ENCODE peak calls at places on chromosome 13, in five cellular contexts. V is HEK293T, P is HepG2, K is GM12878, I is K562. Y is an unnamed sample.

GRCh38 chr13:19882231-19882630 is 18.8 kb upstream of the ZMYM5 start:
- DNase-seq in I (no peak), K (no peak), V (no peak), P (no peak), Y (no peak)

GRCh38 chr13:60797112-60797511 is 400.1 kb downstream of the TDRD3 start:
- DNase-seq in I (no peak), P (no peak), V (no peak), K (no peak), Y (no peak)

GRCh38 chr13:113936566-113936965 is 37.3 kb downstream of the C13orf46 start:
- DNase-seq in P (no peak), K (no peak), I (no peak), V (no peak), Y (no peak)

GRCh38 chr13:30355405-30355741 is 48.0 kb upstream of the KATNAL1 start:
- DNase-seq in V (no peak), K (no peak), P (peak; percentile 49), I (peak; percentile 54), Y (peak; percentile 51)

GRCh38 chr13:98441056-98441676 is 135.7 kb downstream of the STK24 start:
- DNase-seq in I (no peak), P (no peak), V (no peak), K (no peak), Y (no peak)

GRCh38 chr13:48892311-48892710 is 83.4 kb upstream of the FNDC3A start:
- DNase-seq in V (no peak), I (no peak), P (peak; percentile 14), K (no peak), Y (no peak)

GRCh38 chr13:64164435-64164834 is 2748.8 kb upstream of the PCDH20 start:
- DNase-seq in P (no peak), V (no peak), K (no peak), I (no peak), Y (no peak)

GRCh38 chr13:77207943-77208342 is 119.0 kb downstream of the MYCBP2 start:
- DNase-seq in V (no peak), I (no peak), K (no peak), P (no peak), Y (no peak)

GRCh38 chr13:114319441-114319871 is 5.2 kb downstream of the CHAMP1 start:
- DNase-seq in K (no peak), P (no peak), V (no peak), I (no peak), Y (no peak)

GRCh38 chr13:105773887-105774538 is 761.4 kb downstream of the EFNB2 start:
- DNase-seq in P (peak; percentile 1), V (no peak), I (no peak), K (no peak), Y (no peak)

GRCh38 chr13:35460061-35460460 is 16.4 kb downstream of the MAB21L1 start:
- DNase-seq in K (no peak), I (no peak), V (no peak), P (no peak), Y (no peak)

GRCh38 chr13:74132768-74133656 is 1.2 kb downstream of the KLF12 start:
- DNase-seq in I (no peak), P (no peak), K (no peak), V (peak; percentile 51), Y (peak; percentile 48)

GRCh38 chr13:113648218-113648615 is 9.8 kb downstream of the ATP4B start:
- DNase-seq in K (no peak), V (no peak), I (no peak), P (no peak), Y (no peak)

GRCh38 chr13:40285634-40286033 is 380.8 kb downstream of the FOXO1 start:
- DNase-seq in P (no peak), V (no peak), I (no peak), K (no peak), Y (no peak)

GRCh38 chr13:39976481-39976880 is 321.0 kb downstream of the COG6 start:
- DNase-seq in P (no peak), I (no peak), K (no peak), V (no peak), Y (no peak)

GRCh38 chr13:37068962-37069361 is 9.5 kb upstream of the SUPT20H start:
- DNase-seq in P (no peak), I (peak; percentile 4), V (no peak), K (no peak), Y (peak; percentile 21)

GRCh38 chr13:32142956-32143375 is 111.4 kb downstream of the FRY start:
- DNase-seq in I (no peak), V (no peak), K (no peak), P (peak; percentile 98), Y (peak; percentile 18)

GRCh38 chr13:20973886-20974285 is 71.3 kb upstream of the XPO4 start:
- DNase-seq in I (no peak), P (no peak), K (no peak), V (no peak), Y (no peak)

GRCh38 chr13:36706755-36707154 is 32.9 kb downstream of the SERTM1 start:
- DNase-seq in V (no peak), P (no peak), K (no peak), I (no peak), Y (no peak)

GRCh38 chr13:39095500-39095899 is 57.2 kb downstream of the NHLRC3 start:
- DNase-seq in P (no peak), K (no peak), I (no peak), V (no peak), Y (no peak)

GRCh38 chr13:25796474-25796873 is 255.3 kb downstream of the SHISA2 start:
- DNase-seq in V (no peak), I (no peak), P (no peak), K (no peak), Y (no peak)

GRCh38 chr13:64591981-64592380 is 2638.2 kb downstream of the PCDH9 start:
- DNase-seq in P (no peak), K (no peak), V (no peak), I (no peak), Y (no peak)

GRCh38 chr13:101985321-101985720 is 416.5 kb downstream of the FGF14 start:
- DNase-seq in K (no peak), V (no peak), I (no peak), P (no peak), Y (no peak)

GRCh38 chr13:112219753-112220152 is 152.8 kb downstream of the SOX1 start:
- DNase-seq in P (no peak), K (no peak), I (no peak), V (no peak), Y (no peak)

GRCh38 chr13:73776137-73776785 is 357.9 kb downstream of the KLF12 start:
- DNase-seq in P (no peak), V (no peak), K (no peak), I (no peak), Y (no peak)

GRCh38 chr13:78609464-78610205 is 6.3 kb upstream of the POU4F1 start:
- DNase-seq in K (no peak), P (no peak), V (peak; percentile 74), I (no peak), Y (peak; percentile 54)

GRCh38 chr13:84479656-84480055 is 597.4 kb upstream of the SLITRK1 start:
- DNase-seq in K (no peak), V (no peak), P (no peak), I (no peak), Y (no peak)

GRCh38 chr13:50129923-50130685 is 114.9 kb downstream of the KCNRG start:
- DNase-seq in P (no peak), V (peak; percentile 27), K (no peak), I (no peak), Y (peak; percentile 77)

GRCh38 chr13:99151516-99151915 is 49.1 kb upstream of the UBAC2 start:
- DNase-seq in V (no peak), I (peak; percentile 82), P (no peak), K (no peak), Y (no peak)

GRCh38 chr13:83215627-83216026 is 666.6 kb downstream of the SLITRK1 start:
- DNase-seq in P (no peak), K (no peak), V (no peak), I (no peak), Y (no peak)

GRCh38 chr13:67509039-67509438 is 278.9 kb upstream of the PCDH9 start:
- DNase-seq in V (no peak), I (no peak), P (no peak), K (no peak), Y (no peak)

GRCh38 chr13:98110749-98111148 is 32.1 kb upstream of the FARP1 start:
- DNase-seq in V (no peak), K (no peak), P (no peak), I (no peak), Y (no peak)

GRCh38 chr13:26919311-26919710 is 158.7 kb upstream of the GPR12 start:
- DNase-seq in P (no peak), V (no peak), K (no peak), I (no peak), Y (no peak)
- TF ChIP-seq FOXM1 in P (no peak), V (no peak), K (no peak), I (no peak), Y (no peak)

GRCh38 chr13:100809856-100810255 is 135.3 kb upstream of the TMTC4 start:
- DNase-seq in V (no peak), K (no peak), I (no peak), P (no peak), Y (no peak)
- TF ChIP-seq FOXM1 in V (no peak), K (no peak), I (no peak), P (no peak), Y (no peak)

DNA sequence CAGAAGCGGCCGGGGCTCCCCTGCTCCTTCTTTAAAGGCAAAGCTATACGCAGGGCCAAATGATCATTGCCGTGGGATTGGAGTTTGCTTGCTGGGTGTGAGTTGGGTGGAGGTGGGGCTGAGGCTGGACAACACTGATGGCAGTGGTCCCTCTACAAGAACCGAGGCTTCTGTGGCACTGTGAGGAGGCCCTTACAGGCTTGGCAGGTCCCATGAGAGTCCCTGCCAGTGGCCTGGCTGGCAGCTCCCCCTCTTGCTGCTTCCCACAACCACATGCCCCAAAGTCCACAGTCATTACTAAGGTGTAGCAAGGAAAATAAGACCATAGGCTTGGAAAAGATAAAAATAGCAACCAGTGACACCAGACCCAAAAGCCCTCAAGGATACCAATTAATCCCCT is 98.4 kb downstream of the ANKRD10 start:
- DNase-seq in I (no peak), K (no peak), V (no peak), P (no peak), Y (no peak)
- TF ChIP-seq FOXM1 in I (no peak), K (no peak), V (no peak), P (no peak), Y (no peak)

DNA sequence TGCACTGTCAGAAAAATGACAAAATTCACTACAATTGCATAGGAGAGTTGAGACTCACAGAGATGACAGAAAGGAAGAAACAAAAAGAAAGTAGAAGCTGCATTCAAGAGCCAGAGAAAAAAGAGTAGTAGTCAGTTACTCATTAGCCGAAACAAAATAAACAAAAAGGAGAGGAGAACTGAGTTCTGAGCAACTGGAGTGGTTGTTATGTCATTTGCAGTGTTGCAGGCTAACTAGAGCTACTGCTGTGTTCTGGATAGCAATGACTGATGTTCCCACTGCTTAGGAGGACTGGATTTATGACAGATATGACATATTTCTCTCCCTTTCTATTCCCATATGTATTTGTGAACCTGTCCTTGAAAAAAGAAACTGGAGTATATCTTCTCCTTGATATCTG is 482.6 kb downstream of the RFC3 start:
- DNase-seq in I (no peak), V (no peak), K (no peak), P (peak; percentile 3), Y (no peak)
- TF ChIP-seq FOXM1 in I (no peak), V (no peak), K (no peak), P (no peak), Y (no peak)

GRCh38 chr13:89827552-89827951 is 1519.9 kb upstream of the MIR17HG start:
- DNase-seq in V (no peak), I (no peak), K (no peak), P (no peak), Y (no peak)

GRCh38 chr13:89832827-89833226 is 1514.7 kb upstream of the MIR17HG start:
- DNase-seq in K (no peak), P (no peak), V (no peak), I (no peak), Y (no peak)

GRCh38 chr13:89831157-89831556 is 1516.3 kb upstream of the MIR17HG start:
- DNase-seq in P (no peak), V (no peak), K (no peak), I (no peak), Y (no peak)
- TF ChIP-seq FOXM1 in P (no peak), V (no peak), K (no peak), I (no peak), Y (no peak)